ENCODE peak calls at places on chromosomes 13 and 19, in four cellular contexts. One of them, this sample, is unnamed.

GRCh38 chr13:41408061-41408460 is 49.3 kb upstream of the RGCC start:
- DNase-seq in K562: no peak
- DNase-seq in GM12878: no peak
- DNase-seq in HepG2: no peak
- DNase-seq in this sample: no peak

GRCh38 chr13:49308104-49308875 is 60.6 kb downstream of the CDADC1 start:
- DNase-seq in K562: no peak
- DNase-seq in HepG2: peak
- DNase-seq in GM12878: no peak
- DNase-seq in this sample: no peak

GRCh38 chr13:71252191-71252704 is 614.8 kb downstream of the DACH1 start:
- DNase-seq in HepG2: no peak
- DNase-seq in K562: no peak
- DNase-seq in GM12878: no peak
- DNase-seq in this sample: no peak

GRCh38 chr19:55358943-55359908 is 3.8 kb downstream of the GARIN5B start:
- DNase-seq in K562: no peak
- DNase-seq in GM12878: no peak
- DNase-seq in HepG2: no peak
- DNase-seq in this sample: no peak

GRCh38 chr13:22214184-22214583 is 543.3 kb downstream of the FGF9 start:
- DNase-seq in K562: no peak
- DNase-seq in HepG2: no peak
- DNase-seq in GM12878: no peak
- DNase-seq in this sample: no peak

GRCh38 chr19:6275170-6275744 is 4.5 kb downstream of the MLLT1 start:
- DNase-seq in K562: no peak
- DNase-seq in GM12878: no peak
- DNase-seq in HepG2: no peak
- DNase-seq in this sample: no peak

GRCh38 chr13:113413178-113413897 is 40.0 kb downstream of the ADPRHL1 start:
- DNase-seq in GM12878: no peak
- DNase-seq in HepG2: no peak
- DNase-seq in K562: no peak
- DNase-seq in this sample: no peak

GRCh38 chr19:21328402-21328801 is 808 bp downstream of the ZNF708 start:
- DNase-seq in GM12878: no peak
- DNase-seq in K562: no peak
- DNase-seq in HepG2: peak
- DNase-seq in this sample: no peak

GRCh38 chr13:57286511-57287098 is 119.6 kb downstream of the PRR20E start:
- DNase-seq in HepG2: no peak
- DNase-seq in K562: no peak
- DNase-seq in GM12878: no peak
- DNase-seq in this sample: no peak

GRCh38 chr13:29081036-29081435 is 260.9 kb downstream of the MTUS2 start:
- DNase-seq in HepG2: no peak
- DNase-seq in GM12878: peak
- DNase-seq in K562: no peak
- DNase-seq in this sample: no peak

GRCh38 chr13:94195715-94196114 is 283.8 kb downstream of the DCT start:
- DNase-seq in HepG2: no peak
- DNase-seq in GM12878: no peak
- DNase-seq in K562: no peak
- DNase-seq in this sample: no peak

DNA sequence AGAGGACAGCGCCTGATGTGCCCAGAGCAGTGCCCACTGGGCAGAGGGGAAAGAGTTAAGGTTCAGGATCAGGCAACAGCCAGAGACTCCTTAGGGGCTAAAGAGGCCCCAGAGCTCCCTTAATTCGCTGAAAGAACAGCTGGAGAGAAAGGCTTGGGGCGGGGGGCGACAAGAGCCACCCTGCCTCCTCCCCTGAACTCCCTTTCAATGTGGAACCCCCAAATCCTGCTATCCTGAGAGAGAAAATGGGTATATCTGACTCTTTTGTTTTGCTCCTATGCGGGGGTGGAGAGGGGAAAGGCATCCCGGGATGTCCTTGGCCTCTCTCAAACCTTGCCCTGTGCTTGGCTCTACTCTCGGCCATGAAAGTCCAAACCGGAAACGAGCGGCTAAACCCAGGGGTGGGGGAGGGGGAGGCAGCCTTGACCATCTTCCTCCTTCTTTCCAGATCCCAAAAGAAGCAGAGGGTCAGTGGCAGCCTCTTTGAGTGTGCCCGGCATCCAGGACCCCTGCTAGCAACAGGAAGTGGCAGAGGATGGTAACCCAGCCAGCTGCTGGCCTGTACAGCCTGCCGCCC is 4.7 kb downstream of the PRKACA start:
- DNase-seq in GM12878: no peak
- DNase-seq in HepG2: peak
- DNase-seq in K562: no peak
- DNase-seq in this sample: no peak
- TF ChIP-seq FOXM1 in GM12878: no peak
- TF ChIP-seq FOXM1 in HepG2: no peak
- TF ChIP-seq FOXM1 in K562: no peak
- TF ChIP-seq FOXM1 in this sample: no peak

GRCh38 chr19:31674503-31675186 is 325.4 kb upstream of the TSHZ3 start:
- DNase-seq in K562: no peak
- DNase-seq in GM12878: no peak
- DNase-seq in HepG2: no peak
- DNase-seq in this sample: no peak
- TF ChIP-seq BHLHE40 in K562: no peak
- TF ChIP-seq BHLHE40 in GM12878: no peak
- TF ChIP-seq BHLHE40 in HepG2: no peak
- TF ChIP-seq BHLHE40 in this sample: no peak

GRCh38 chr19:12159773-12160414 is 3.0 kb upstream of the ZNF136 start:
- DNase-seq in GM12878: no peak
- DNase-seq in HepG2: no peak
- DNase-seq in K562: peak
- DNase-seq in this sample: no peak

GRCh38 chr19:12155324-12155723 is 1.2 kb downstream of the ZNF625 start:
- DNase-seq in GM12878: no peak
- DNase-seq in K562: no peak
- DNase-seq in HepG2: no peak
- DNase-seq in this sample: no peak

GRCh38 chr19:12156254-12157058 is at the start of gene ZNF625:
- DNase-seq in HepG2: peak
- DNase-seq in GM12878: peak
- DNase-seq in K562: no peak
- DNase-seq in this sample: no peak
- TF ChIP-seq FOXM1 in HepG2: no peak
- TF ChIP-seq FOXM1 in GM12878: no peak
- TF ChIP-seq FOXM1 in K562: no peak
- TF ChIP-seq FOXM1 in this sample: no peak

GRCh38 chr13:20462921-20463320 is 62.7 kb downstream of the CRYL1 start:
- DNase-seq in K562: no peak
- DNase-seq in GM12878: no peak
- DNase-seq in HepG2: no peak
- DNase-seq in this sample: no peak

GRCh38 chr13:20462533-20462915 is 63.1 kb downstream of the CRYL1 start:
- DNase-seq in GM12878: no peak
- DNase-seq in K562: no peak
- DNase-seq in HepG2: no peak
- DNase-seq in this sample: no peak

GRCh38 chr13:20461860-20462532 is 63.7 kb downstream of the CRYL1 start:
- DNase-seq in GM12878: no peak
- DNase-seq in K562: no peak
- DNase-seq in HepG2: no peak
- DNase-seq in this sample: no peak

GRCh38 chr13:20460744-20461143 is 64.9 kb downstream of the CRYL1 start:
- DNase-seq in HepG2: no peak
- DNase-seq in GM12878: no peak
- DNase-seq in K562: no peak
- DNase-seq in this sample: peak

GRCh38 chr13:20461481-20461859 is 64.2 kb downstream of the CRYL1 start:
- DNase-seq in HepG2: no peak
- DNase-seq in K562: no peak
- DNase-seq in GM12878: no peak
- DNase-seq in this sample: no peak
- TF ChIP-seq BHLHE40 in HepG2: no peak
- TF ChIP-seq BHLHE40 in K562: no peak
- TF ChIP-seq BHLHE40 in GM12878: no peak
- TF ChIP-seq BHLHE40 in this sample: no peak

GRCh38 chr19:35249848-35250711 is 1.3 kb downstream of the LSR start:
- DNase-seq in GM12878: no peak
- DNase-seq in K562: no peak
- DNase-seq in HepG2: no peak
- DNase-seq in this sample: no peak

GRCh38 chr19:35246466-35247096 is 2.2 kb upstream of the LSR start:
- DNase-seq in HepG2: no peak
- DNase-seq in K562: no peak
- DNase-seq in GM12878: no peak
- DNase-seq in this sample: no peak

GRCh38 chr19:35249146-35249847 is 495 bp downstream of the LSR start:
- DNase-seq in K562: peak
- DNase-seq in HepG2: no peak
- DNase-seq in GM12878: no peak
- DNase-seq in this sample: no peak

GRCh38 chr19:35247526-35248309 is 1.1 kb upstream of the LSR start:
- DNase-seq in HepG2: peak
- DNase-seq in GM12878: peak
- DNase-seq in K562: peak
- DNase-seq in this sample: peak

GRCh38 chr19:35248310-35249145 is at the start of gene LSR:
- DNase-seq in GM12878: peak
- DNase-seq in HepG2: peak
- DNase-seq in K562: peak
- DNase-seq in this sample: peak
- TF ChIP-seq FOXM1 in GM12878: no peak
- TF ChIP-seq FOXM1 in HepG2: no peak
- TF ChIP-seq FOXM1 in K562: no peak
- TF ChIP-seq FOXM1 in this sample: peak

GRCh38 chr19:17555480-17555928 is at the start of gene COLGALT1:
- DNase-seq in K562: peak
- DNase-seq in GM12878: peak
- DNase-seq in HepG2: peak
- DNase-seq in this sample: peak

GRCh38 chr19:17550076-17550667 is 5.3 kb upstream of the COLGALT1 start:
- DNase-seq in HepG2: no peak
- DNase-seq in K562: no peak
- DNase-seq in GM12878: no peak
- DNase-seq in this sample: no peak

GRCh38 chr19:17555929-17556813 is 722 bp downstream of the COLGALT1 start:
- DNase-seq in GM12878: no peak
- DNase-seq in HepG2: no peak
- DNase-seq in K562: peak
- DNase-seq in this sample: no peak

GRCh38 chr19:17554968-17555479 is 425 bp upstream of the COLGALT1 start:
- DNase-seq in K562: no peak
- DNase-seq in GM12878: no peak
- DNase-seq in HepG2: no peak
- DNase-seq in this sample: no peak

DNA sequence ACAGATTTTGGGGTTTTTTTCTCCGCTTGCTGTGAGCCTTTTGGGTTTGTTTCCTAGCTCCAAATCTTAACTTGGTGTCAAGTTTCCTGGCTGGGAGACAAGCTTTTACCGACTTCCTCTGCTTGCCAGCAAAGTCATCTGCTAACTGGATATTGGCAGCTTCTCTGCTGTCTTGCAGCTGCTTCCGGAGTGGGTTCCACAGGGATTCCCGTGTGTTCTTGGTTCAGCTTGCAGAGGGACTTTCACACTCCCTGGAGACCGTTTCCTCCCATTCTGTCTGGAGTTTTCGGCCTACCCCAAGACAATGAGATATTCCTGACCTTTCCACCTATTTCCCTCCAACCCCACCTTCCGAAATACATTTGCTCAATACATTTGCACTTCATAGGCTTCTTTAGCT is 2.2 kb upstream of the COLGALT1 start:
- DNase-seq in HepG2: no peak
- DNase-seq in GM12878: no peak
- DNase-seq in K562: no peak
- DNase-seq in this sample: no peak
- TF ChIP-seq BHLHE40 in HepG2: no peak
- TF ChIP-seq BHLHE40 in GM12878: no peak
- TF ChIP-seq BHLHE40 in K562: peak
- TF ChIP-seq BHLHE40 in this sample: no peak